ENCODE peak calls at places on chromosomes 13 and 19, in five cellular contexts. R, M, T, C and D are unnamed samples. For H3K27me3, the result is how much of the 10 kb centered on the place peaks cover.

GRCh38 chr13:46149272-46150133 is 32.5 kb downstream of the LCP1 start:
- DNase-seq in R (no peak), M (no peak), T (no peak), C (no peak), D (no peak)

GRCh38 chr13:61370520-61370919 is 45.1 kb downstream of the PCDH20 start:
- DNase-seq in R (no peak), M (no peak), T (no peak), C (no peak), D (no peak)

GRCh38 chr19:16342002-16342715 is 17.5 kb downstream of the KLF2 start:
- DNase-seq in R (no peak), M (peak), T (no peak), C (no peak), D (no peak)

GRCh38 chr13:67230774-67231480 is 791 bp upstream of the PCDH9 start:
- DNase-seq in R (peak), M (peak), T (peak), C (peak), D (peak)

GRCh38 chr13:101146101-101146898 is 270.0 kb downstream of the NALCN start:
- DNase-seq in R (no peak), M (no peak), T (no peak), C (no peak), D (no peak)

GRCh38 chr19:16125738-16126495 is 14.2 kb downstream of the RAB8A start:
- DNase-seq in R (no peak), M (no peak), T (no peak), C (no peak), D (no peak)

GRCh38 chr19:48772503-48772953 is 17.2 kb downstream of the FGF21 start:
- DNase-seq in R (no peak), M (peak), T (peak), C (no peak), D (no peak)

GRCh38 chr19:13256918-13257317 is 106.7 kb downstream of the IER2 start:
- DNase-seq in R (no peak), M (no peak), T (no peak), C (no peak), D (no peak)

GRCh38 chr13:35964764-35965163 is 166.4 kb downstream of the DCLK1 start:
- DNase-seq in R (no peak), M (no peak), T (no peak), C (no peak), D (no peak)

GRCh38 chr19:29001006-29001921 is 211.7 kb downstream of the UQCRFS1 start:
- DNase-seq in R (no peak), M (no peak), T (no peak), C (no peak), D (no peak)

GRCh38 chr13:108700421-108701170 is 71.2 kb downstream of the MYO16 start:
- DNase-seq in R (no peak), M (no peak), T (no peak), C (no peak), D (no peak)

GRCh38 chr19:485583-486236 is 10.6 kb upstream of the MADCAM1 start:
- DNase-seq in R (peak), M (no peak), T (peak), C (no peak), D (peak)

GRCh38 chr13:41562541-41563178 is 105.3 kb downstream of the RGCC start:
- DNase-seq in R (no peak), M (no peak), T (no peak), C (no peak), D (no peak)

GRCh38 chr19:46475976-46476375 is 4.6 kb upstream of the PNMA8A start:
- DNase-seq in R (no peak), M (no peak), T (no peak), C (no peak), D (no peak)
- H3K27me3 ChIP-seq in R (under half), M (under half), T (under half), C (under half), D (under half)

GRCh38 chr19:14472202-14472961 is 2.8 kb downstream of the PTGER1 start:
- DNase-seq in R (peak), M (peak), T (peak), C (peak), D (peak)
- H3K4me3 ChIP-seq in R (peak), M (peak), T (no peak), C (no peak), D (peak)

DNA sequence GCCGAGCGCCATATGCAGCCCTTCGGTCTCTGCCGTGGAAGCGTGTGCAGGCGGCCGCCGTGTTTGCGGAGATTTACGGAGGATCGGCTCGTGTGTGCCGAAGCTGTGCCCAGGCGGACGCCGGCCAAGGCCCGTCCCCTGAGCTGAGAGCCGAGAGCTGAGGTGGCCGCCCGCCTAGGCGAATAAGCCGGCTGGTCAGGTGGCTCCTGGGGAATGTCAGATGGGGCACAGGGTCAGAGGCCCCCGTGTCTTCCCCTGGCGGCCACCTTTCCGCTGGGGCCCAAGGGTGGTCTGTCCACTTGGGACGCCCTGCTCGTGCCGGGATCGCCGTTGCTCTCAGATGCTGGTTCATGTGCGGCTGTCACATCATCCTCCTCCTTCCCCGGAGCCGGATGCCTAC is 78.8 kb downstream of the ZNF536 start:
- DNase-seq in R (peak), M (no peak), T (no peak), C (no peak), D (peak)
- H3K27me3 ChIP-seq in R (under half), M (under half), T (under half), C (under half), D (under half)

DNA sequence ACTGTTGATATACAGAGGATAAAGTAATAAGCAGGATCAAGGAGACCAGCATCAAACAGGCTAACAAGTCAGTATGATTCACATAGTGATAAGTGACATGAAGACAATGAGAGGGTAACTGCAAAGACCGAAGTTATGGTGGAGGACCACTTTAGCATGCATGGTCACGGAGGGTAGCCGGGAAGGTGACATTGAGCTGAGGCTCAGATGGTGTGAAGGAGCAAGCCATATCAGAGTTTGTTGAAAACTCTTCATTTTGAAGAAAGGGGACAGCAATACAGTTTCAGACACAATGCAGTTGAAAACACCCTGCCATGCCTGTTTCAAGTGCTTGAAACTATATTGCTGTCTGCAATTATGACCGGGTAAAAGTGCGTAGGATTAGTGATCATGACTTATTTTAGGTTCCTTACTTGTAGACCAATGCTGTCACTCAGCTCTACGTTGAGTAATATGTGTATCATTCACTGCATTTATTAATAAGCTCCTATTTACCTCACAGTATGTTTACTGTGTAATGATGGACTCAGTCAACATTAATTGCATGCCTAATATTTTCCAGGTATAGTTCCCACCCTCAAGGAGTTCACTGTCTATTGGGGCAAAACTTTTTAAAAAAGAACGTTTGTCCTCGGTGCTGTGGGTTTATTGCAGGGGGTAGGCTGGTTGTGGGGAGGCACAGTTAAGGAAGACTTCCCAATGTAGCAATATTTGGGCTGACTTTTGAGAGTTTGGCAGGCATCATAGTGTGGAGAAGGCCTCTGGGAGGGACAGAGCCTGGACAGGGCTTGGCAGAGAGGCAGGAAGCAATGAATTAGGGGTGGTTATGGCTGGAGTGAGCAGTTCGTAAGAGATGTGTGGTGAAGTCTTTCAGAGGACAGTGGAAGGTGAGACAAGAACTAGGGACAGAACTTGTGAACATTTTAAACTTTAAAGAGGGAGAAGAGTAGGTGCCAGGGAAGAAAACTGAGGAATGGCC is 3.2 kb downstream of the UBAC2 start:
- DNase-seq in R (no peak), M (no peak), T (no peak), C (no peak), D (no peak)
- H3K4me3 ChIP-seq in R (no peak), M (no peak), T (no peak), C (no peak), D (no peak)

GRCh38 chr13:102905905-102906304 is 60.1 kb downstream of the ERCC5 start:
- DNase-seq in R (no peak), M (no peak), T (no peak), C (no peak), D (no peak)

GRCh38 chr13:102902789-102903347 is 57.0 kb downstream of the ERCC5 start:
- DNase-seq in R (no peak), M (peak), T (no peak), C (no peak), D (no peak)

GRCh38 chr13:102903659-102904407 is 58.0 kb downstream of the ERCC5 start:
- DNase-seq in R (peak), M (no peak), T (no peak), C (peak), D (peak)

GRCh38 chr13:102901615-102902305 is 55.9 kb downstream of the ERCC5 start:
- DNase-seq in R (no peak), M (no peak), T (no peak), C (no peak), D (no peak)

DNA sequence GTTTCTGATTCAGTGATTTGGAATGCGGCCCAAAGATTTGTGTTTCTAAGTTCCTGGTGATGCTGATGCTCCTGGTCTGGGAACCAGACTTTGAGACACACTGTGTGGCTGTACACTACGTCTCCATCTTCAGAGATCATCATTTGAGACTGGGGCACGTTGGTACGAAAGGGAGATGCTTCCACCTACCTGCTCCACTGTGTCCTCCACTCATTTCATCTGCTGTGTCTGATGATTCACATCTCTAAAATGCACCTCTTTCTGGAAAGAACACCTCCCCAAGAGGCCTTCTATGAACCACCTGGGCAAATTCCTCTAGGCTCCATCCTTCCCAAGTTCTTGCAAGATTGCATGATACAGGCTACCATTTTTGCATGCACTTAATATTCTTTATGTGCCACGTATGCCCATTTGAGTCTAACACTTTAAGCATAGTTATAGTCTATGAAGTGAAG is 58.6 kb downstream of the ERCC5 start:
- DNase-seq in R (no peak), M (no peak), T (no peak), C (no peak), D (no peak)
- H3K27me3 ChIP-seq in R (under half), M (under half), T (under half), C (under half), D (under half)

GRCh38 chr19:36152886-36153525 is 759 bp upstream of the COX7A1 start:
- DNase-seq in R (no peak), M (no peak), T (no peak), C (no peak), D (no peak)

GRCh38 chr19:36150586-36150985 is 1.7 kb downstream of the COX7A1 start:
- DNase-seq in R (no peak), M (no peak), T (no peak), C (no peak), D (peak)

GRCh38 chr19:36149673-36150406 is 2.4 kb downstream of the COX7A1 start:
- DNase-seq in R (no peak), M (no peak), T (peak), C (no peak), D (no peak)

GRCh38 chr19:36151144-36152051 is 849 bp downstream of the COX7A1 start:
- DNase-seq in R (no peak), M (peak), T (no peak), C (peak), D (peak)

DNA sequence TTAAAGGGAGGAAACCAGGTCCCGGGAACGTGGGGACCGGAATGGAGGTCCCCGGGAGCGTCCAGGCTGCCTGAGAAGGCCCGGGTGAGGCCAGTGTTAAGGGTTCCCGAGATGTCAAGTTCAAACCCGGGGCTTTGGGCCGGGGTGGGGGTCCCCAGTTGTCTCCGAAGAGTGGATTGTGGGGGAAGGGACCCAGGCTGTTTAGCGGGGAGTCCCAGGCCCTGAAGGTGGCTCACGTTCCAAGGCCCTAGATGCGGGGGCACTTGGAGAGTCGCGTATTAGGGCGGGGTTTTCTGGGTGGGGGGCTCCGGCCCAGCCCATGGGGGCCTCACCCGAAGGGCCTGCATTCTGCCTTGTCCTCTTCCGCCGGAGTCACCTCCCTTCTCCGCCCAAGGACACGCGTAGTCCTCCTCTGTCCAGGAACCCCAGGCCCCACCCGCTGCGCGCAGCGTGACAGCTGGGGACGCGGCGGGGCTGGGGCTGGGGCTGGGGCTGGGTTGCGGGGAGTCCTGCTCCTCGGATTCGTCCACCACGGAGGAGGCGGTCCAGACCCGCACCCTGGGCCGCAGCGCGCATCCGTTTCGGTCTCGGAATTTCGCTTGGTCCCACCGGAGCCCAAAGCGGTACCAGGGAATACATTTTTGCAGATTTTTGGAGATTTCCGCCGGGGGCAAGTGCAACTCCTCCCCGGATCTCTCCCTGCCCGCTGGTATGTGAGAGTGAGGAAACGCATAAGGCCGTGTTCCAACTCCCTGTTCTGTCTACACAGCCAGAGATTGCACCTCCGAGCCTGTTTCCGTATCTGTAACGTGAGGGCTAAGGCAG is at the start of gene COX7A1:
- DNase-seq in R (no peak), M (peak), T (no peak), C (peak), D (peak)
- H3K4me3 ChIP-seq in R (no peak), M (peak), T (peak), C (no peak), D (peak)

DNA sequence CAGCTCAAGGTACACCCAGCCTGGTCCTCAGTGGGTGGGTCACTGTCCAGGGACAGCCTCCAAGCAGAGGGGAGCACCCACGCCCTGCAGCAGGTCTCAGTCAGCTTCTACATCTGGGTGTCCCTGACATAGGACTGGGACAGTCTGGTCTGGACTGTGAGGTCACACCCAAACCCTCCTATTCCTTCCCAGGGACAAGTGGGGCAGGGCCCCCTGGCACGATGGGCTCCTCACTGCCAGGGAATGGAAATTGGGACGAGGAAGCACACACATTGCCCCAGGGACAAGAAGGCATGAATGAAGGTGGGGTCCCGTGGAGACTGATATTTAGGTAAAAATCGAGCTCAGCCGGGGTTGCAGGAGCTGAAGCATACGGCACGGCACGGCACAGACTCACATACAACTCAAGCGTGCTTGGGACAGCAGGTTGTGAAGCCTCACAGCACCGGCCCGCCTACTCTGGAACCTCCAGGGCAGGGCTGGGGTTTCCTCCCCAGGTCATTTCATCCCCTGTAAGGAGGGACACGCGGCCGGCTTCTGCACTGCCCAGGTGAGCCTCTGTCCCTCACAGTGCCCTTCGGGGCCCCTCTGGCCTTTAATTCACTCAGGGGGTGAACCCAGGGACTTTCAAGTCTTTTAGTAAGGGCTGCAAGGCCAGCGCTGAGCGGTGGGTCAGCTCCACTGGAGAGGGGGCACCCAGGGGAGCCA is 3.5 kb downstream of the PNMA8B start:
- DNase-seq in R (no peak), M (no peak), T (no peak), C (no peak), D (peak)
- H3K27me3 ChIP-seq in R (half or more), M (under half), T (under half), C (half or more), D (half or more)

GRCh38 chr19:1533510-1534150 is 9.8 kb downstream of the PLK5 start:
- DNase-seq in R (no peak), M (no peak), T (no peak), C (no peak), D (peak)
- H3K4me3 ChIP-seq in R (no peak), M (no peak), T (no peak), C (no peak), D (no peak)